ENCODE peak calls at places on chromosomes 2 and 18, in eight cellular contexts. V is ACHN; L is COR-L47; C is NCI-H1092; B is stimulated activated CD4-positive, alpha-beta T cell treated with anti-CD3 and anti-CD28 coated beads, Interleukin-2, amount 100 ng/mL, for 24 hours; T is A172; I is right cardiac atrium; Z is fibroblast of lung. N is an unnamed sample.

GRCh38 chr18:3293196-3293951 is 31.4 kb downstream of the MYL12B start:
- DNase-seq in V (no peak), L (no peak), C (no peak), B (no peak), T (no peak), I (no peak), Z (no peak), N (no peak)

GRCh38 chr2:122736279-122736678 is 980.8 kb downstream of the TSN start:
- DNase-seq in V (no peak), L (peak; percentile 4), C (no peak), B (no peak), T (no peak), I (no peak), Z (peak; percentile 28), N (no peak)

GRCh38 chr2:158998486-158999248 is 30.2 kb downstream of the TANC1 start:
- DNase-seq in V (no peak), L (peak; percentile 35), C (no peak), B (no peak), T (peak; percentile 78), I (no peak), Z (peak; percentile 87), N (no peak)

GRCh38 chr2:120378605-120379004 is 32.7 kb downstream of the INHBB start:
- DNase-seq in V (no peak), L (no peak), C (no peak), B (no peak), T (no peak), I (no peak), Z (no peak), N (no peak)

GRCh38 chr2:203713381-203713780 is 6.9 kb downstream of the CD28 start:
- DNase-seq in V (no peak), L (no peak), C (no peak), B (no peak), T (no peak), I (no peak), Z (no peak), N (no peak)

GRCh38 chr2:235300368-235301201 is 193.3 kb upstream of the AGAP1 start:
- DNase-seq in V (peak; percentile 55), L (peak; percentile 39), C (peak; percentile 1), B (no peak), T (peak; percentile 35), I (peak; percentile 73), Z (peak; percentile 84), N (no peak)

GRCh38 chr2:239991689-239992314 is 33.3 kb downstream of the NDUFA10 start:
- DNase-seq in V (peak; percentile 69), L (no peak), C (no peak), B (no peak), T (peak; percentile 49), I (no peak), Z (peak; percentile 80), N (peak; percentile 32)

GRCh38 chr2:2664989-2665833 is 334.1 kb upstream of the MYT1L start:
- DNase-seq in V (peak; percentile 95), L (no peak), C (no peak), B (no peak), T (peak; percentile 92), I (no peak), Z (peak; percentile 65), N (no peak)

GRCh38 chr2:74516070-74516633 is 1.9 kb downstream of the TLX2 start:
- DNase-seq in V (no peak), L (no peak), C (no peak), B (peak; percentile 79), T (no peak), I (peak; percentile 89), Z (no peak), N (no peak)

GRCh38 chr2:204177977-204178522 is 241.5 kb downstream of the ICOS start:
- DNase-seq in V (peak; percentile 47), L (no peak), C (no peak), B (peak; percentile 82), T (no peak), I (peak; percentile 73), Z (peak; percentile 9), N (peak; percentile 35)

GRCh38 chr18:79944746-79945117 is 6.7 kb downstream of the SLC66A2 start:
- DNase-seq in V (no peak), L (no peak), C (no peak), B (no peak), T (no peak), I (no peak), Z (no peak), N (no peak)

GRCh38 chr2:216679658-216680024 is 15.7 kb downstream of the IGFBP5 start:
- DNase-seq in V (no peak), L (no peak), C (no peak), B (no peak), T (no peak), I (peak; percentile 91), Z (no peak), N (no peak)

GRCh38 chr2:128787616-128788015 is 468.9 kb upstream of the HS6ST1 start:
- DNase-seq in V (no peak), L (no peak), C (no peak), B (no peak), T (no peak), I (peak; percentile 35), Z (no peak), N (no peak)

N was measured in neuronal stem cell.